ENCODE peak calls at places on chromosomes 13 and 19, in five cellular contexts. One of them, this sample, is unnamed.

GRCh38 chr19:12786149-12786870 is 5.0 kb upstream of the JUNB start:
- DNase-seq in stomach: peak; percentile 95
- DNase-seq in GM23248: no peak
- DNase-seq in IMR-90: no peak
- DNase-seq in PC-9: peak; percentile 98
- DNase-seq in this sample: no peak

GRCh38 chr13:86757236-86757978 is 913.8 kb upstream of the SLITRK5 start:
- DNase-seq in stomach: no peak
- DNase-seq in GM23248: no peak
- DNase-seq in IMR-90: no peak
- DNase-seq in PC-9: no peak
- DNase-seq in this sample: no peak

GRCh38 chr13:24097667-24098066 is 62.9 kb upstream of the SPATA13 start:
- DNase-seq in stomach: no peak
- DNase-seq in GM23248: no peak
- DNase-seq in IMR-90: no peak
- DNase-seq in PC-9: no peak
- DNase-seq in this sample: no peak

GRCh38 chr13:50366488-50367174 is 351.4 kb downstream of the KCNRG start:
- DNase-seq in stomach: no peak
- DNase-seq in GM23248: no peak
- DNase-seq in IMR-90: no peak
- DNase-seq in PC-9: no peak
- DNase-seq in this sample: no peak

GRCh38 chr19:3357362-3357730 is 9.0 kb upstream of the NFIC start:
- DNase-seq in stomach: no peak
- DNase-seq in GM23248: no peak
- DNase-seq in IMR-90: no peak
- DNase-seq in PC-9: no peak
- DNase-seq in this sample: no peak

GRCh38 chr13:44758595-44759221 is 182.6 kb upstream of the TSC22D1 start:
- DNase-seq in stomach: no peak
- DNase-seq in GM23248: peak; percentile 91
- DNase-seq in IMR-90: peak; percentile 98
- DNase-seq in PC-9: peak; percentile 56
- DNase-seq in this sample: no peak

GRCh38 chr19:58544591-58545285 is 874 bp downstream of the TRIM28 start:
- DNase-seq in stomach: no peak
- DNase-seq in GM23248: peak; percentile 83
- DNase-seq in IMR-90: peak; percentile 47
- DNase-seq in PC-9: no peak
- DNase-seq in this sample: peak; percentile 60

GRCh38 chr13:63449549-63449948 is 2033.9 kb upstream of the PCDH20 start:
- DNase-seq in stomach: no peak
- DNase-seq in GM23248: no peak
- DNase-seq in IMR-90: no peak
- DNase-seq in PC-9: no peak
- DNase-seq in this sample: no peak

GRCh38 chr13:99373436-99373835 is 66.2 kb upstream of the GPR183 start:
- DNase-seq in stomach: no peak
- DNase-seq in GM23248: no peak
- DNase-seq in IMR-90: no peak
- DNase-seq in PC-9: no peak
- DNase-seq in this sample: no peak

GRCh38 chr19:45954132-45954531 is 19.5 kb downstream of the NOVA2 start:
- DNase-seq in stomach: no peak
- DNase-seq in GM23248: no peak
- DNase-seq in IMR-90: no peak
- DNase-seq in PC-9: no peak
- DNase-seq in this sample: peak; percentile 85

DNA sequence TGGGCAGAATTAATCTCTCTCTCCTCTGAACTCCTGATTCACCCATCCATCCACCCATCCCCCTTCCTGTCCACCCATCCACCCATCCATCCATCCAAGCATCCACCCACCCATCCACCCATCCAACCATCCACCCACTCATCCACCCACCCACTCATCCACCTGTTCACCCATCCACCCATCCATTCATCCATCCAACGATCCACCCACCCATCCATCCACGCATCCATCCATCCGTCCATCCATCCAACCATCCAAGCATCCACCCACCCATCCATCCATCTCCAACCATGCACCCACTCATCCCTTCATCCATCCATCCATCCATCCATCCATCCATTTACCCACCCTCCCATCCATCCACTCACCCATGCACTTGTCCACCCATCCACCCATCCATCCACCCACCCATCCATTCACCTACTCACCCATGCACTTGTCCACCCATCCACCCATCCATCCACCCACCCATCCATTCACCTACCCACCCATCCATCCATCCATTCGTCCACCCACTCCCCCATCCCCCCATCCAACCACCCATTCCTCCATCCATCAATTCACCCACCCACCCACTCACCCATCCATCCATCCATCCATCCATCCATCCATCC is 18.7 kb downstream of the MEX3D start:
- DNase-seq in stomach: no peak
- DNase-seq in GM23248: no peak
- DNase-seq in IMR-90: no peak
- DNase-seq in PC-9: no peak
- DNase-seq in this sample: no peak
- H3K4me1 ChIP-seq in stomach: peaks cover 6% of the 10 kb centered on the region
- H3K4me1 ChIP-seq in GM23248: no peaks in the 10 kb centered on the region
- H3K4me1 ChIP-seq in IMR-90: no peaks in the 10 kb centered on the region
- H3K4me1 ChIP-seq in PC-9: no peaks in the 10 kb centered on the region
- H3K4me1 ChIP-seq in this sample: no peaks in the 10 kb centered on the region

GRCh38 chr13:113535381-113535781 is 44.9 kb upstream of the DCUN1D2 start:
- DNase-seq in stomach: no peak
- DNase-seq in GM23248: no peak
- DNase-seq in IMR-90: no peak
- DNase-seq in PC-9: no peak
- DNase-seq in this sample: no peak
- H3K4me1 ChIP-seq in stomach: no peaks in the 10 kb centered on the region
- H3K4me1 ChIP-seq in GM23248: no peaks in the 10 kb centered on the region
- H3K4me1 ChIP-seq in IMR-90: peaks cover 8% of the 10 kb centered on the region
- H3K4me1 ChIP-seq in PC-9: peaks cover 43% of the 10 kb centered on the region
- H3K4me1 ChIP-seq in this sample: peaks cover 20% of the 10 kb centered on the region

GRCh38 chr19:10406191-10406590 is 2.8 kb upstream of the CDC37 start:
- DNase-seq in stomach: no peak
- DNase-seq in GM23248: no peak
- DNase-seq in IMR-90: no peak
- DNase-seq in PC-9: no peak
- DNase-seq in this sample: no peak

GRCh38 chr19:10407102-10407501 is 3.8 kb upstream of the CDC37 start:
- DNase-seq in stomach: no peak
- DNase-seq in GM23248: no peak
- DNase-seq in IMR-90: no peak
- DNase-seq in PC-9: no peak
- DNase-seq in this sample: no peak

GRCh38 chr19:10404888-10405808 is 1.8 kb upstream of the CDC37 start:
- DNase-seq in stomach: no peak
- DNase-seq in GM23248: peak; percentile 46
- DNase-seq in IMR-90: no peak
- DNase-seq in PC-9: no peak
- DNase-seq in this sample: no peak

GRCh38 chr19:10412257-10412977 is 7.9 kb upstream of the PDE4A start:
- DNase-seq in stomach: no peak
- DNase-seq in GM23248: no peak
- DNase-seq in IMR-90: no peak
- DNase-seq in PC-9: no peak
- DNase-seq in this sample: no peak

DNA sequence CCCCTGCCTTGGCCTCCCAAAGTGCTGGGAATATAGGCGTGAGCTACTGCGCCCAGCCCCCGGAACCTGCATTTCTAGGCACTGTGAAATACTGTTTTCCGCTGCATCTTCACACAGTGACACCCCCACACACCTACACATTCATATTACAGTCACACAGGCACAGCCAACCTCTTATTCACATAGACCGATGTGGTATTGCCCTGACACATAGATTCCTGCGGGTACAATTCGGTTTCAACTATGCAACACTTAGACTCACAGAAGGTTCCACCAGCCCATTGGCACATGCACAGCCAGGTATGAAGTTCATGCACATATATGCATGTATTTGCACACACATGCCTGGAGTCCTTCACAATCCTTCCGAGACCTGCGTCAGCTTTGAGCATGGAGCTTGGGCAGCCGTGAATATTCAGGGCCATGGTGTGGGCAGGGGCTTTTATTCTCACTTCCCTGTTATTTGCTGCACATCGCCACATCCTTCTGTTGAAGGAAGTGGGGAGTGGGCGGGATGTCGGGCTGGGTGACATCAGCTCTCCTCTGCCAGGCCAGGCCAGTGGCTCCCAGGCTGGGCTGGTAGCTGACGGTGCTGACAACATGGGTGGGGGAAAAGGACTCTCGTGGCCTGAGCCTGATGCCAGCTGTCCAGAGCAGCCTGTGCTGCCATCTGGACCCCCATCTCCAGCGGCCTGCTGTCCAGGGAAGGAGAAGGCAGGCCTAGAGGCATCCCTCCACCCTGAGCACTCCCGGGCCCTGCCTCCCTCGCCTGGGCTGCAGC is 5.4 kb upstream of the CDC37 start:
- DNase-seq in stomach: no peak
- DNase-seq in GM23248: peak; percentile 37
- DNase-seq in IMR-90: no peak
- DNase-seq in PC-9: no peak
- DNase-seq in this sample: no peak
- H3K4me1 ChIP-seq in stomach: peaks cover 43% of the 10 kb centered on the region
- H3K4me1 ChIP-seq in GM23248: no peaks in the 10 kb centered on the region
- H3K4me1 ChIP-seq in IMR-90: peaks cover 2% of the 10 kb centered on the region
- H3K4me1 ChIP-seq in PC-9: peaks cover 7% of the 10 kb centered on the region
- H3K4me1 ChIP-seq in this sample: no peaks in the 10 kb centered on the region

GRCh38 chr19:43778651-43779050 is 2.1 kb downstream of the KCNN4 start:
- DNase-seq in stomach: no peak
- DNase-seq in GM23248: no peak
- DNase-seq in IMR-90: no peak
- DNase-seq in PC-9: no peak
- DNase-seq in this sample: no peak
- H3K4me1 ChIP-seq in stomach: peaks cover 96% of the 10 kb centered on the region
- H3K4me1 ChIP-seq in GM23248: peaks cover 26% of the 10 kb centered on the region
- H3K4me1 ChIP-seq in IMR-90: peaks cover 7% of the 10 kb centered on the region
- H3K4me1 ChIP-seq in PC-9: peaks cover 52% of the 10 kb centered on the region
- H3K4me1 ChIP-seq in this sample: no peaks in the 10 kb centered on the region

GRCh38 chr13:98172570-98173405 is 4.3 kb downstream of the RNF113B start:
- DNase-seq in stomach: no peak
- DNase-seq in GM23248: peak; percentile 61
- DNase-seq in IMR-90: peak; percentile 45
- DNase-seq in PC-9: no peak
- DNase-seq in this sample: no peak
- H3K4me1 ChIP-seq in stomach: peaks cover 51% of the 10 kb centered on the region
- H3K4me1 ChIP-seq in GM23248: peaks cover 49% of the 10 kb centered on the region
- H3K4me1 ChIP-seq in IMR-90: peaks cover 38% of the 10 kb centered on the region
- H3K4me1 ChIP-seq in PC-9: peaks cover 16% of the 10 kb centered on the region
- H3K4me1 ChIP-seq in this sample: peaks cover 24% of the 10 kb centered on the region

GRCh38 chr19:16113727-16114126 is 2.0 kb downstream of the RAB8A start:
- DNase-seq in stomach: no peak
- DNase-seq in GM23248: no peak
- DNase-seq in IMR-90: no peak
- DNase-seq in PC-9: no peak
- DNase-seq in this sample: no peak
- H3K4me1 ChIP-seq in stomach: peaks cover 75% of the 10 kb centered on the region
- H3K4me1 ChIP-seq in GM23248: peaks cover 8% of the 10 kb centered on the region
- H3K4me1 ChIP-seq in IMR-90: peaks cover 7% of the 10 kb centered on the region
- H3K4me1 ChIP-seq in PC-9: peaks cover 12% of the 10 kb centered on the region
- H3K4me1 ChIP-seq in this sample: no peaks in the 10 kb centered on the region

GRCh38 chr19:33766623-33767022 is 30.0 kb upstream of the KCTD15 start:
- DNase-seq in stomach: no peak
- DNase-seq in GM23248: no peak
- DNase-seq in IMR-90: no peak
- DNase-seq in PC-9: no peak
- DNase-seq in this sample: no peak
- H3K4me1 ChIP-seq in stomach: no peaks in the 10 kb centered on the region
- H3K4me1 ChIP-seq in GM23248: no peaks in the 10 kb centered on the region
- H3K4me1 ChIP-seq in IMR-90: no peaks in the 10 kb centered on the region
- H3K4me1 ChIP-seq in PC-9: no peaks in the 10 kb centered on the region
- H3K4me1 ChIP-seq in this sample: peaks cover 17% of the 10 kb centered on the region

DNA sequence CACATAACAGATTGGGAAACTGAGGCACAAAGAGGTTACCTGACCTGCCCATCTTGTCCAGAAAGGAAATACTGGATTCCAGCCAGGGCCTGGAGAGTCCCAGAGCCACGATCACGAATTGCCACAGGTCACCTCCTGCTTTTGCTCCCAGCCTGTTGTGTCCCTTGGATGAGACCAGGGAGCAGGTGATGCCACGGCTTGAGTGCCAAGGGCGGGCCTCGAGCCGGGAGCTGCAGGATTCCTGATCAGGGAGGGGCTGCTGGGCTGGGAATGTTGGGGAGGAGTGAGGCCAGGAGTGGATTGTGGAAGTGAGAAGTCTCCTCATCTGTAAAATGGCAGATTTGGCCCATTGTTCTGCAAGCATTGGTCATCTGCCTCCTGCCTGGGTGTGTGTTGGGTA is 29.4 kb downstream of the DNM2 start:
- DNase-seq in stomach: peak; percentile 58
- DNase-seq in GM23248: no peak
- DNase-seq in IMR-90: no peak
- DNase-seq in PC-9: peak; percentile 72
- DNase-seq in this sample: no peak
- H3K4me1 ChIP-seq in stomach: peaks cover 99% of the 10 kb centered on the region
- H3K4me1 ChIP-seq in GM23248: peaks cover 6% of the 10 kb centered on the region
- H3K4me1 ChIP-seq in IMR-90: peaks cover 15% of the 10 kb centered on the region
- H3K4me1 ChIP-seq in PC-9: peaks cover 50% of the 10 kb centered on the region
- H3K4me1 ChIP-seq in this sample: peaks cover 28% of the 10 kb centered on the region

This sample was measured in BE2C.